ENCODE peak calls at places on chromosomes 3 and 15, in seven cellular contexts. T, J, V, F, D, Q and K are unnamed samples.

GRCh38 chr3:42849017-42849416 is 26.7 kb downstream of the CYP8B1 start:
- DNase-seq in T (no peak), J (no peak), V (no peak), F (no peak), D (no peak), Q (no peak), K (no peak)

GRCh38 chr3:56855856-56856538 is 54.2 kb upstream of the ARHGEF3 start:
- DNase-seq in T (no peak), J (peak; percentile 57), V (no peak), F (no peak), D (peak; percentile 46), Q (peak; percentile 27), K (peak; percentile 60)

GRCh38 chr3:23662079-23662617 is 143.6 kb upstream of the UBE2E1 start:
- DNase-seq in T (no peak), J (no peak), V (peak; percentile 45), F (no peak), D (no peak), Q (no peak), K (no peak)

GRCh38 chr3:8301977-8302589 is 199.5 kb upstream of the LMCD1 start:
- DNase-seq in T (peak; percentile 36), J (peak; percentile 39), V (peak; percentile 59), F (no peak), D (no peak), Q (no peak), K (peak; percentile 3)

GRCh38 chr3:184563569-184563925 is 2.0 kb downstream of the EPHB3 start:
- DNase-seq in T (no peak), J (no peak), V (no peak), F (no peak), D (no peak), Q (no peak), K (peak; percentile 15)

GRCh38 chr3:119746423-119746822 is 35.5 kb upstream of the NR1I2 start:
- DNase-seq in T (no peak), J (no peak), V (no peak), F (no peak), D (no peak), Q (no peak), K (no peak)

GRCh38 chr3:174097686-174098085 is 700.1 kb downstream of the NLGN1 start:
- DNase-seq in T (no peak), J (no peak), V (no peak), F (no peak), D (no peak), Q (no peak), K (no peak)

GRCh38 chr3:48634661-48635221 is 520 bp downstream of the SLC26A6 start:
- DNase-seq in T (peak; percentile 53), J (peak; percentile 67), V (peak; percentile 51), F (peak; percentile 51), D (peak; percentile 62), Q (peak; percentile 55), K (peak; percentile 80)

GRCh38 chr3:171936231-171936841 is 93.2 kb downstream of the TMEM212 start:
- DNase-seq in T (peak; percentile 49), J (no peak), V (peak; percentile 78), F (no peak), D (no peak), Q (no peak), K (no peak)

GRCh38 chr3:37096292-37096691 is 78.1 kb downstream of the LRRFIP2 start:
- DNase-seq in T (peak; percentile 74), J (no peak), V (peak; percentile 78), F (no peak), D (no peak), Q (no peak), K (no peak)

GRCh38 chr15:20341901-20342605 is 199.5 kb downstream of the GOLGA6L6 start:
- DNase-seq in T (no peak), J (no peak), V (no peak), F (peak; percentile 50), D (peak; percentile 58), Q (peak; percentile 76), K (peak; percentile 5)

GRCh38 chr3:14434541-14435151 is 32.2 kb downstream of the SLC6A6 start:
- DNase-seq in T (no peak), J (no peak), V (no peak), F (no peak), D (no peak), Q (peak; percentile 51), K (no peak)

GRCh38 chr3:137764001-137764433 is at the start of gene SOX14:
- DNase-seq in T (no peak), J (no peak), V (no peak), F (peak; percentile 63), D (peak; percentile 64), Q (no peak), K (peak; percentile 17)

GRCh38 chr15:101148881-101149664 is 102.8 kb downstream of the CHSY1 start:
- DNase-seq in T (no peak), J (no peak), V (no peak), F (no peak), D (no peak), Q (no peak), K (no peak)

GRCh38 chr15:26242565-26242964 is 379.4 kb upstream of the ATP10A start:
- DNase-seq in T (no peak), J (no peak), V (no peak), F (no peak), D (no peak), Q (no peak), K (no peak)

GRCh38 chr15:33860749-33861148 is 107.5 kb upstream of the CHRM5 start:
- DNase-seq in T (peak; percentile 53), J (no peak), V (peak; percentile 61), F (no peak), D (no peak), Q (no peak), K (no peak)

GRCh38 chr15:37135225-37135624 is 34.9 kb upstream of the MEIS2 start:
- DNase-seq in T (no peak), J (peak; percentile 41), V (no peak), F (no peak), D (no peak), Q (no peak), K (no peak)

GRCh38 chr15:38398134-38398533 is 55.8 kb upstream of the FAM98B start:
- DNase-seq in T (peak; percentile 98), J (no peak), V (peak; percentile 99), F (no peak), D (no peak), Q (peak; percentile 38), K (no peak)

GRCh38 chr15:34355241-34355640 is 11.8 kb downstream of the LPCAT4 start:
- DNase-seq in T (no peak), J (no peak), V (no peak), F (no peak), D (no peak), Q (no peak), K (no peak)

GRCh38 chr15:93088981-93089854 is at the start of gene RGMA:
- DNase-seq in T (no peak), J (no peak), V (no peak), F (peak; percentile 25), D (peak; percentile 74), Q (peak; percentile 66), K (peak; percentile 11)

GRCh38 chr15:79007066-79007465 is 62.2 kb upstream of the CTSH start:
- DNase-seq in T (no peak), J (peak; percentile 89), V (peak; percentile 50), F (peak; percentile 73), D (peak; percentile 72), Q (peak; percentile 42), K (peak; percentile 68)

GRCh38 chr3:197856199-197856816 is 65.3 kb downstream of the LRCH3 start:
- DNase-seq in T (no peak), J (no peak), V (no peak), F (no peak), D (no peak), Q (no peak), K (no peak)

GRCh38 chr3:38587548-38588131 is 61.8 kb downstream of the SCN5A start:
- DNase-seq in T (no peak), J (no peak), V (no peak), F (no peak), D (no peak), Q (no peak), K (no peak)

GRCh38 chr15:101003706-101004105 is 84.5 kb downstream of the LRRK1 start:
- DNase-seq in T (no peak), J (no peak), V (no peak), F (no peak), D (no peak), Q (no peak), K (no peak)

GRCh38 chr3:129746629-129747028 is 140.2 kb upstream of the PLXND1 start:
- DNase-seq in T (no peak), J (no peak), V (no peak), F (no peak), D (no peak), Q (no peak), K (no peak)

GRCh38 chr3:184688251-184688851 is 23.5 kb downstream of the MAGEF1 start:
- DNase-seq in T (peak; percentile 77), J (no peak), V (peak; percentile 91), F (no peak), D (no peak), Q (no peak), K (no peak)

GRCh38 chr15:97745481-97746071 is 214.9 kb upstream of the ARRDC4 start:
- DNase-seq in T (no peak), J (peak; percentile 18), V (no peak), F (peak; percentile 32), D (peak; percentile 47), Q (no peak), K (peak; percentile 56)
- TF ChIP-seq CTCF in T (peak; percentile 44), J (peak; percentile 78), V (no peak), F (peak; percentile 30), D (peak; percentile 71), Q (peak; percentile 77), K (peak; percentile 73)

DNA sequence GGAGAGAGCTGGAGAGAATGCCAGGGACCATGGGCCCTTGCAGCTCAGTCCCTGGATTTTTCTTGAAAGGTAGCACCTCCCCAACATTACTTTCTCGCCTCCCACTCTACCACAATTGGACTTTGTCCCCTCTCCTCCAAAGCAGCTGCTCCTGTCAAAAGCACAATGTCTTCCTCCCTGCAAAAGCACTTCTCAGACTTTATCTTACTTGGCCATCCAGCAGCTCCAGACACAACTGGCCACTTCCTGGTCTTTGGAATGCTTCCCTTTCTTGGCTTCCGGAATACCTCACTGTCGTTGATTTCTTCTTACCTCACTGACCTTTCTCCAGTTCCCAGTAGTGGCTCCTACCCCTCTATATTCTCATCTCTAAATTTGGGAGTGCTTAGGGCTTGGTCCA is 134.6 kb upstream of the PROK2 start:
- DNase-seq in T (no peak), J (no peak), V (no peak), F (no peak), D (no peak), Q (no peak), K (no peak)
- TF ChIP-seq CTCF in T (no peak), J (no peak), V (no peak), F (no peak), D (no peak), Q (no peak), K (no peak)

GRCh38 chr15:60134609-60135008 is 130.5 kb downstream of the FOXB1 start:
- DNase-seq in T (no peak), J (no peak), V (no peak), F (no peak), D (no peak), Q (no peak), K (peak; percentile 15)
- TF ChIP-seq CTCF in T (peak; percentile 8), J (peak; percentile 52), V (no peak), F (no peak), D (no peak), Q (no peak), K (no peak)

DNA sequence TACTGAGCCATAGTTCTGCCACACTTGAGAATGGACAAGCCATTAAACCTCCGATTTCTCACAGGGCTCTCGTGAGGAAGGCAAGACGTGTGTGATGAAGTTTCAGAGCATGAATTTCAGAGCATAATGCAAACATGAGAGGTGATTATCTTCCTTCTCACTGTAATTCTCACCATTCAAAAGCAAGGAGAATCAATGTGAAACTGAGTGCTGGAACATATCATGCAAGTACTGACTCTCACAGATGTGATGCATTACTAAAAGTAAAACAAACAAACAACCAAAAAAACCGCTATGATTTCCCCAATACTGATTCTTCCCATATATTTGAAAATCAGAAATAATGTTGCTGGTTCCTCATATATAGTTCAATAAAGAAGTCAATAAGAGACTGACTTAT is 23.7 kb downstream of the P3H2 start:
- DNase-seq in T (no peak), J (no peak), V (no peak), F (no peak), D (no peak), Q (no peak), K (no peak)
- TF ChIP-seq CTCF in T (no peak), J (no peak), V (no peak), F (no peak), D (no peak), Q (no peak), K (no peak)